ENCODE peak calls at places on chromosomes 7 and 10, in six cellular contexts. One of them, this sample, is unnamed.

GRCh38 chr7:42002654-42003053 is 234.4 kb downstream of the GLI3 start:
- DNase-seq in NCI-H1105: no peak
- DNase-seq in activated CD4-positive, alpha-beta T cell treated with anti-CD3 and anti-CD28 coated beads, Interleukin-2, amount 50 U/mL, for 48 hours: no peak
- DNase-seq in fibroblast of the aortic adventitia: no peak
- DNase-seq in EL: no peak
- DNase-seq in stimulated activated CD4-positive, alpha-beta T cell treated with anti-CD3 and anti-CD28 coated beads, Interleukin-2, amount 100 ng/mL, for 24 hours: no peak
- DNase-seq in this sample: no peak

GRCh38 chr7:2701832-2702593 is 14.0 kb downstream of the AMZ1 start:
- DNase-seq in activated CD4-positive, alpha-beta T cell treated with anti-CD3 and anti-CD28 coated beads, Interleukin-2, amount 50 U/mL, for 48 hours: no peak
- DNase-seq in stimulated activated CD4-positive, alpha-beta T cell treated with anti-CD3 and anti-CD28 coated beads, Interleukin-2, amount 100 ng/mL, for 24 hours: no peak
- DNase-seq in fibroblast of the aortic adventitia: peak; percentile 76
- DNase-seq in EL: no peak
- DNase-seq in NCI-H1105: no peak
- DNase-seq in this sample: no peak

GRCh38 chr10:110040767-110041478 is 33.1 kb downstream of the ADD3 start:
- DNase-seq in stimulated activated CD4-positive, alpha-beta T cell treated with anti-CD3 and anti-CD28 coated beads, Interleukin-2, amount 100 ng/mL, for 24 hours: no peak
- DNase-seq in fibroblast of the aortic adventitia: no peak
- DNase-seq in NCI-H1105: no peak
- DNase-seq in EL: peak; percentile 15
- DNase-seq in activated CD4-positive, alpha-beta T cell treated with anti-CD3 and anti-CD28 coated beads, Interleukin-2, amount 50 U/mL, for 48 hours: no peak
- DNase-seq in this sample: no peak

GRCh38 chr7:138072726-138073125 is 3.5 kb upstream of the AKR1D1 start:
- DNase-seq in stimulated activated CD4-positive, alpha-beta T cell treated with anti-CD3 and anti-CD28 coated beads, Interleukin-2, amount 100 ng/mL, for 24 hours: no peak
- DNase-seq in fibroblast of the aortic adventitia: no peak
- DNase-seq in NCI-H1105: no peak
- DNase-seq in activated CD4-positive, alpha-beta T cell treated with anti-CD3 and anti-CD28 coated beads, Interleukin-2, amount 50 U/mL, for 48 hours: no peak
- DNase-seq in EL: no peak
- DNase-seq in this sample: no peak

GRCh38 chr7:12683678-12684077 is 3.8 kb upstream of the ARL4A start:
- DNase-seq in activated CD4-positive, alpha-beta T cell treated with anti-CD3 and anti-CD28 coated beads, Interleukin-2, amount 50 U/mL, for 48 hours: no peak
- DNase-seq in NCI-H1105: no peak
- DNase-seq in fibroblast of the aortic adventitia: peak; percentile 53
- DNase-seq in EL: peak; percentile 41
- DNase-seq in stimulated activated CD4-positive, alpha-beta T cell treated with anti-CD3 and anti-CD28 coated beads, Interleukin-2, amount 100 ng/mL, for 24 hours: no peak
- DNase-seq in this sample: no peak

GRCh38 chr7:150338166-150338829 is 3.1 kb downstream of the RARRES2 start:
- DNase-seq in stimulated activated CD4-positive, alpha-beta T cell treated with anti-CD3 and anti-CD28 coated beads, Interleukin-2, amount 100 ng/mL, for 24 hours: no peak
- DNase-seq in fibroblast of the aortic adventitia: no peak
- DNase-seq in activated CD4-positive, alpha-beta T cell treated with anti-CD3 and anti-CD28 coated beads, Interleukin-2, amount 50 U/mL, for 48 hours: no peak
- DNase-seq in EL: no peak
- DNase-seq in NCI-H1105: no peak
- DNase-seq in this sample: peak; percentile 52

GRCh38 chr7:17463511-17464085 is 165.1 kb downstream of the AHR start:
- DNase-seq in NCI-H1105: no peak
- DNase-seq in stimulated activated CD4-positive, alpha-beta T cell treated with anti-CD3 and anti-CD28 coated beads, Interleukin-2, amount 100 ng/mL, for 24 hours: no peak
- DNase-seq in fibroblast of the aortic adventitia: no peak
- DNase-seq in activated CD4-positive, alpha-beta T cell treated with anti-CD3 and anti-CD28 coated beads, Interleukin-2, amount 50 U/mL, for 48 hours: no peak
- DNase-seq in EL: no peak
- DNase-seq in this sample: no peak

GRCh38 chr10:4121531-4122380 is 336.7 kb upstream of the KLF6 start:
- DNase-seq in NCI-H1105: no peak
- DNase-seq in activated CD4-positive, alpha-beta T cell treated with anti-CD3 and anti-CD28 coated beads, Interleukin-2, amount 50 U/mL, for 48 hours: no peak
- DNase-seq in EL: no peak
- DNase-seq in stimulated activated CD4-positive, alpha-beta T cell treated with anti-CD3 and anti-CD28 coated beads, Interleukin-2, amount 100 ng/mL, for 24 hours: no peak
- DNase-seq in fibroblast of the aortic adventitia: no peak
- DNase-seq in this sample: no peak

GRCh38 chr7:112022128-112022527 is 184.1 kb downstream of the DOCK4 start:
- DNase-seq in stimulated activated CD4-positive, alpha-beta T cell treated with anti-CD3 and anti-CD28 coated beads, Interleukin-2, amount 100 ng/mL, for 24 hours: no peak
- DNase-seq in EL: no peak
- DNase-seq in activated CD4-positive, alpha-beta T cell treated with anti-CD3 and anti-CD28 coated beads, Interleukin-2, amount 50 U/mL, for 48 hours: no peak
- DNase-seq in fibroblast of the aortic adventitia: no peak
- DNase-seq in NCI-H1105: no peak
- DNase-seq in this sample: no peak

GRCh38 chr7:55526770-55527169 is 45.5 kb downstream of the VOPP1 start:
- DNase-seq in NCI-H1105: peak; percentile 61
- DNase-seq in fibroblast of the aortic adventitia: no peak
- DNase-seq in activated CD4-positive, alpha-beta T cell treated with anti-CD3 and anti-CD28 coated beads, Interleukin-2, amount 50 U/mL, for 48 hours: no peak
- DNase-seq in EL: no peak
- DNase-seq in stimulated activated CD4-positive, alpha-beta T cell treated with anti-CD3 and anti-CD28 coated beads, Interleukin-2, amount 100 ng/mL, for 24 hours: no peak
- DNase-seq in this sample: peak; percentile 67

GRCh38 chr7:130490287-130490686 is 1.6 kb upstream of the MEST start:
- DNase-seq in EL: no peak
- DNase-seq in stimulated activated CD4-positive, alpha-beta T cell treated with anti-CD3 and anti-CD28 coated beads, Interleukin-2, amount 100 ng/mL, for 24 hours: no peak
- DNase-seq in fibroblast of the aortic adventitia: no peak
- DNase-seq in activated CD4-positive, alpha-beta T cell treated with anti-CD3 and anti-CD28 coated beads, Interleukin-2, amount 50 U/mL, for 48 hours: no peak
- DNase-seq in NCI-H1105: peak; percentile 42
- DNase-seq in this sample: peak; percentile 73

GRCh38 chr7:22219036-22219435 is 137.9 kb downstream of the RAPGEF5 start:
- DNase-seq in activated CD4-positive, alpha-beta T cell treated with anti-CD3 and anti-CD28 coated beads, Interleukin-2, amount 50 U/mL, for 48 hours: no peak
- DNase-seq in NCI-H1105: no peak
- DNase-seq in fibroblast of the aortic adventitia: peak; percentile 45
- DNase-seq in stimulated activated CD4-positive, alpha-beta T cell treated with anti-CD3 and anti-CD28 coated beads, Interleukin-2, amount 100 ng/mL, for 24 hours: no peak
- DNase-seq in EL: no peak
- DNase-seq in this sample: no peak

GRCh38 chr7:40716052-40716451 is 581.2 kb downstream of the SUGCT start:
- DNase-seq in NCI-H1105: no peak
- DNase-seq in stimulated activated CD4-positive, alpha-beta T cell treated with anti-CD3 and anti-CD28 coated beads, Interleukin-2, amount 100 ng/mL, for 24 hours: no peak
- DNase-seq in EL: peak; percentile 22
- DNase-seq in activated CD4-positive, alpha-beta T cell treated with anti-CD3 and anti-CD28 coated beads, Interleukin-2, amount 50 U/mL, for 48 hours: no peak
- DNase-seq in fibroblast of the aortic adventitia: peak; percentile 68
- DNase-seq in this sample: no peak

GRCh38 chr10:71665456-71665855 is 54.1 kb downstream of the C10orf105 start:
- DNase-seq in EL: no peak
- DNase-seq in NCI-H1105: no peak
- DNase-seq in activated CD4-positive, alpha-beta T cell treated with anti-CD3 and anti-CD28 coated beads, Interleukin-2, amount 50 U/mL, for 48 hours: no peak
- DNase-seq in stimulated activated CD4-positive, alpha-beta T cell treated with anti-CD3 and anti-CD28 coated beads, Interleukin-2, amount 100 ng/mL, for 24 hours: no peak
- DNase-seq in fibroblast of the aortic adventitia: no peak
- DNase-seq in this sample: no peak

GRCh38 chr7:106679153-106679931 is 18.4 kb upstream of the CCDC71L start:
- DNase-seq in stimulated activated CD4-positive, alpha-beta T cell treated with anti-CD3 and anti-CD28 coated beads, Interleukin-2, amount 100 ng/mL, for 24 hours: no peak
- DNase-seq in NCI-H1105: no peak
- DNase-seq in fibroblast of the aortic adventitia: peak; percentile 69
- DNase-seq in EL: peak; percentile 68
- DNase-seq in activated CD4-positive, alpha-beta T cell treated with anti-CD3 and anti-CD28 coated beads, Interleukin-2, amount 50 U/mL, for 48 hours: peak; percentile 6
- DNase-seq in this sample: no peak

GRCh38 chr10:29068302-29068701 is 220.6 kb upstream of the LYZL1 start:
- DNase-seq in EL: no peak
- DNase-seq in NCI-H1105: no peak
- DNase-seq in fibroblast of the aortic adventitia: no peak
- DNase-seq in stimulated activated CD4-positive, alpha-beta T cell treated with anti-CD3 and anti-CD28 coated beads, Interleukin-2, amount 100 ng/mL, for 24 hours: no peak
- DNase-seq in activated CD4-positive, alpha-beta T cell treated with anti-CD3 and anti-CD28 coated beads, Interleukin-2, amount 50 U/mL, for 48 hours: no peak
- DNase-seq in this sample: no peak

GRCh38 chr7:154968336-154969001 is 34.5 kb downstream of the PAXIP1 start:
- DNase-seq in activated CD4-positive, alpha-beta T cell treated with anti-CD3 and anti-CD28 coated beads, Interleukin-2, amount 50 U/mL, for 48 hours: no peak
- DNase-seq in EL: no peak
- DNase-seq in stimulated activated CD4-positive, alpha-beta T cell treated with anti-CD3 and anti-CD28 coated beads, Interleukin-2, amount 100 ng/mL, for 24 hours: no peak
- DNase-seq in fibroblast of the aortic adventitia: no peak
- DNase-seq in NCI-H1105: no peak
- DNase-seq in this sample: no peak

GRCh38 chr10:4812952-4813351 is 13.1 kb upstream of the AKR1E2 start:
- DNase-seq in NCI-H1105: no peak
- DNase-seq in stimulated activated CD4-positive, alpha-beta T cell treated with anti-CD3 and anti-CD28 coated beads, Interleukin-2, amount 100 ng/mL, for 24 hours: no peak
- DNase-seq in EL: peak; percentile 84
- DNase-seq in fibroblast of the aortic adventitia: peak; percentile 78
- DNase-seq in activated CD4-positive, alpha-beta T cell treated with anti-CD3 and anti-CD28 coated beads, Interleukin-2, amount 50 U/mL, for 48 hours: no peak
- DNase-seq in this sample: peak; percentile 86

GRCh38 chr7:23468721-23469149 is 1.6 kb downstream of the IGF2BP3 start:
- DNase-seq in stimulated activated CD4-positive, alpha-beta T cell treated with anti-CD3 and anti-CD28 coated beads, Interleukin-2, amount 100 ng/mL, for 24 hours: peak; percentile 33
- DNase-seq in activated CD4-positive, alpha-beta T cell treated with anti-CD3 and anti-CD28 coated beads, Interleukin-2, amount 50 U/mL, for 48 hours: no peak
- DNase-seq in NCI-H1105: no peak
- DNase-seq in fibroblast of the aortic adventitia: peak; percentile 18
- DNase-seq in EL: peak; percentile 29
- DNase-seq in this sample: peak; percentile 62

This sample was measured in islet precursor cell.